ENCODE peak calls at places on chromosomes 16 and 17, in six cellular contexts. Z, C, T, X, M and S are unnamed samples. For H3K4me1, the result is how much of the 10 kb centered on the place peaks cover.

GRCh38 chr16:30677931-30678585 is 19.8 kb downstream of the FBRS start:
- DNase-seq in Z (no peak), C (no peak), T (peak), X (no peak), M (no peak), S (no peak)

GRCh38 chr16:66369055-66369592 is 2.6 kb downstream of the CDH5 start:
- DNase-seq in Z (peak), C (no peak), T (no peak), X (no peak), M (no peak), S (peak)

GRCh38 chr17:55433629-55434422 is 12.2 kb upstream of the MMD start:
- DNase-seq in Z (peak), C (no peak), T (no peak), X (peak), M (no peak), S (no peak)

GRCh38 chr17:5500804-5501391 is 14.5 kb downstream of the MIS12 start:
- DNase-seq in Z (peak), C (peak), T (peak), X (no peak), M (peak), S (peak)

GRCh38 chr16:51137097-51137496 is 14.0 kb downstream of the SALL1 start:
- DNase-seq in Z (no peak), C (no peak), T (no peak), X (no peak), M (no peak), S (no peak)

GRCh38 chr16:12403746-12404658 is 399.7 kb downstream of the CPPED1 start:
- DNase-seq in Z (no peak), C (no peak), T (peak), X (no peak), M (no peak), S (no peak)

GRCh38 chr16:2686912-2687507 is 4.7 kb downstream of the KCTD5 start:
- DNase-seq in Z (peak), C (peak), T (no peak), X (peak), M (no peak), S (peak)

GRCh38 chr16:57023541-57024249 is 34.3 kb downstream of the NLRC5 start:
- DNase-seq in Z (peak), C (peak), T (no peak), X (no peak), M (no peak), S (no peak)

GRCh38 chr17:41914358-41914766 is 4.4 kb downstream of the ACLY start:
- DNase-seq in Z (peak), C (no peak), T (peak), X (no peak), M (no peak), S (no peak)

GRCh38 chr17:73544333-73544732 is 99.9 kb downstream of the SDK2 start:
- DNase-seq in Z (no peak), C (no peak), T (no peak), X (no peak), M (no peak), S (no peak)

GRCh38 chr16:80347900-80348299 is 192.9 kb upstream of the DYNLRB2 start:
- DNase-seq in Z (no peak), C (no peak), T (no peak), X (no peak), M (no peak), S (peak)

GRCh38 chr17:19534562-19535149 is 1.0 kb downstream of the SLC47A1 start:
- DNase-seq in Z (no peak), C (no peak), T (no peak), X (no peak), M (no peak), S (no peak)

GRCh38 chr16:81447383-81448101 is 2.9 kb downstream of the CMIP start:
- DNase-seq in Z (peak), C (no peak), T (peak), X (no peak), M (no peak), S (peak)

GRCh38 chr16:31477220-31478216 is 5.4 kb upstream of the SLC5A2 start:
- DNase-seq in Z (peak), C (peak), T (peak), X (no peak), M (no peak), S (no peak)

GRCh38 chr17:40110457-40110856 is 10.1 kb upstream of the NR1D1 start:
- DNase-seq in Z (peak), C (no peak), T (no peak), X (no peak), M (no peak), S (no peak)

GRCh38 chr17:18004901-18005305 is 32.2 kb downstream of the DRC3 start:
- DNase-seq in Z (no peak), C (no peak), T (peak), X (no peak), M (no peak), S (no peak)

GRCh38 chr16:48504216-48504615 is 105.8 kb downstream of the N4BP1 start:
- DNase-seq in Z (no peak), C (no peak), T (no peak), X (no peak), M (no peak), S (no peak)

GRCh38 chr16:75770051-75770450 is 43.8 kb upstream of the CPHXL start:
- DNase-seq in Z (no peak), C (no peak), T (no peak), X (no peak), M (no peak), S (no peak)

GRCh38 chr16:23171234-23171948 is 11.2 kb upstream of the SCNN1G start:
- DNase-seq in Z (no peak), C (no peak), T (no peak), X (no peak), M (no peak), S (no peak)

GRCh38 chr16:69482410-69482951 is 58.1 kb downstream of the CYB5B start:
- DNase-seq in Z (peak), C (no peak), T (peak), X (no peak), M (no peak), S (peak)

GRCh38 chr17:39673335-39674081 is 5.3 kb downstream of the PNMT start:
- DNase-seq in Z (no peak), C (no peak), T (no peak), X (no peak), M (no peak), S (no peak)

GRCh38 chr16:10514369-10515055 is 65.9 kb downstream of the EMP2 start:
- DNase-seq in Z (peak), C (peak), T (peak), X (no peak), M (peak), S (no peak)

GRCh38 chr16:3971706-3972105 is 91.2 kb upstream of the CREBBP start:
- DNase-seq in Z (no peak), C (no peak), T (no peak), X (no peak), M (no peak), S (no peak)

GRCh38 chr16:47712276-47713224 is 251.4 kb downstream of the PHKB start:
- DNase-seq in Z (no peak), C (no peak), T (no peak), X (peak), M (no peak), S (no peak)

GRCh38 chr17:37562016-37562745 is 47.0 kb downstream of the SYNRG start:
- DNase-seq in Z (no peak), C (no peak), T (no peak), X (no peak), M (no peak), S (no peak)

GRCh38 chr16:17154981-17155380 is 315.8 kb downstream of the XYLT1 start:
- DNase-seq in Z (peak), C (no peak), T (no peak), X (no peak), M (no peak), S (peak)

GRCh38 chr16:22813946-22814325 is at the start of gene HS3ST2:
- DNase-seq in Z (peak), C (no peak), T (peak), X (no peak), M (peak), S (peak)

GRCh38 chr17:75693500-75694481 is 26.7 kb downstream of the SAP30BP start:
- DNase-seq in Z (peak), C (no peak), T (peak), X (peak), M (peak), S (peak)

GRCh38 chr17:17157041-17157440 is 49.1 kb downstream of the PLD6 start:
- DNase-seq in Z (no peak), C (no peak), T (no peak), X (no peak), M (no peak), S (no peak)

GRCh38 chr17:59361916-59362810 is 30.7 kb downstream of the YPEL2 start:
- DNase-seq in Z (no peak), C (peak), T (no peak), X (no peak), M (no peak), S (no peak)

GRCh38 chr17:4054446-4054845 is 88.4 kb downstream of the ZZEF1 start:
- DNase-seq in Z (no peak), C (no peak), T (no peak), X (no peak), M (no peak), S (no peak)

GRCh38 chr16:88639231-88640038 is 1.1 kb downstream of the IL17C start:
- DNase-seq in Z (peak), C (no peak), T (peak), X (no peak), M (no peak), S (no peak)

GRCh38 chr16:88637797-88638196 is 575 bp upstream of the IL17C start:
- DNase-seq in Z (no peak), C (no peak), T (no peak), X (no peak), M (no peak), S (no peak)

GRCh38 chr16:88640520-88641247 is 2.3 kb downstream of the IL17C start:
- DNase-seq in Z (no peak), C (no peak), T (no peak), X (peak), M (no peak), S (no peak)

GRCh38 chr16:88638323-88639230 is at the start of gene IL17C:
- DNase-seq in Z (peak), C (no peak), T (no peak), X (no peak), M (no peak), S (no peak)

GRCh38 chr16:88640039-88640495 is 1.7 kb downstream of the IL17C start:
- DNase-seq in Z (no peak), C (no peak), T (no peak), X (no peak), M (no peak), S (no peak)
- H3K4me1 ChIP-seq in Z (under half), C (under half), T (under half), X (under half), M (under half), S (under half)

GRCh38 chr17:45225051-45225700 is 3.5 kb downstream of the FMNL1 start:
- DNase-seq in Z (peak), C (peak), T (no peak), X (no peak), M (no peak), S (peak)
- H3K4me1 ChIP-seq in Z (under half), C (half or more), T (under half), X (half or more), M (under half), S (under half)

DNA sequence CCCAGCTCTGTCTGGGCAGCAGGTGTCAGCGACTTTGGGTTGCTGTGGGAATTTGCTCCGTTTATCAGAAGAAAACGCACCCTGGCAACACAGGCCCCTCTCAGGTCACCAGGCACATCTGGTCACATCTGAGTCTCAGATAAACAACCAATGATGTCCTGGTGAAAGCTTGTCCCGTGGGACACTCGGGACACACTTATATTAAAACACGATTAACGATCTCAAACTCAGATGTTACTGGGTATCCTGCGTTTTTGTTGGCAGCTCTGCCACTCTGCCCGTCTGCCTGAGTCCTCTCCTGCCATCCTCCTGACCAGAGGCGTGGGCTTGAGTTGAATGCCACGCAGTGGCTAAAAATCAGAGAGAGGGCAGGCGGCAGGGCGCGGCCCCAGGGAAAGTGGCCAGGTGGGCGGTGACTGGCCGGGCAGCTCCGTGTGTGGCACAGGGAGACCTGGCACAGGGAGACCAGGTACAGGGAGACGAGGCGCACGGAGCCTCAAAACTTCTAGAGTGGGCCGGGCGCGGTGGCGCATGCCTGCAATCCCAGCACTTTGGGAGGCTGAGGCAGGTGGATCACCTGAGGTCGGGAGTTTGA is 2.1 kb downstream of the SECTM1 start:
- DNase-seq in Z (peak), C (no peak), T (no peak), X (no peak), M (no peak), S (peak)
- H3K4me1 ChIP-seq in Z (half or more), C (under half), T (under half), X (under half), M (under half), S (under half)

DNA sequence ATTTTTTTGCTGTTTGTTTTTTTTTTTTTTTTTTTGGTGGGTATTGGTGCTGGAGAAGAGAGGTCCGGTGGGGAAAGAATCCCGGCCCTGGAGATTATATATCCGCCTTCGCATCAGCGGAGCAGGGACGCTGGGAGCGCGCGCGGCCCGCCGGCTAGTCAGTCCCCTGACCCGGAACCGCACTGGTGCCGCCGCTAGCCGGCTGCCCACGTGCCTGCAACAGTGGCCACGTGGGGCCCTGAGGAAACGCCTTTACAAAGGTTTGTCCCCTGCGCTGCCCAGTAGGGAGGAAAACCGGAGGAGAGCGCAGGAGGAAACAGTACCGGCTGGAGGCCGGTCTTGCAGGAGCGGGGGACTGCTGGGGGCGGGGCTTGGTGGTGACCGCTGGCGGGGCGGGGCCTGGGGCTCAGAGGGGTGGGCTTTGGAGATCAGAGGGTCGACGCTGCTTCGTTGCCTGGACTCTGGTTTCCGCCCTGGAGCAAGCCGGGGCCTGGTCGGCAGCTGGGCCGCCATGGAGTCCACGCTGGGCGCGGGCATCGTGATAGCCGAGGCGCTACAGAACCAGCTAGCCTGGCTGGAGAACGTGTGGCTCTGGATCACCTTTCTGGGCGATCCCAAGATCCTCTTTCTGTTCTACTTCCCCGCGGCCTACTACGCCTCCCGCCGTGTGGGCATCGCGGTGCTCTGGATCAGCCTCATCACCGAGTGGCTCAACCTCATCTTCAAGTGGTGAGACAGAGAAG is at the start of gene G6PC3:
- DNase-seq in Z (peak), C (peak), T (peak), X (peak), M (peak), S (peak)
- H3K4me1 ChIP-seq in Z (under half), C (under half), T (under half), X (under half), M (under half), S (under half)

GRCh38 chr17:50055055-50055425 is 870 bp upstream of the ITGA3 start:
- DNase-seq in Z (peak), C (peak), T (peak), X (peak), M (no peak), S (no peak)

GRCh38 chr17:50056217-50056960 is 479 bp downstream of the ITGA3 start:
- DNase-seq in Z (peak), C (peak), T (peak), X (no peak), M (peak), S (peak)

GRCh38 chr17:50056961-50057330 is 1.0 kb downstream of the ITGA3 start:
- DNase-seq in Z (peak), C (no peak), T (peak), X (no peak), M (no peak), S (peak)

GRCh38 chr17:50057521-50057991 is 1.6 kb downstream of the ITGA3 start:
- DNase-seq in Z (peak), C (no peak), T (no peak), X (no peak), M (no peak), S (no peak)

DNA sequence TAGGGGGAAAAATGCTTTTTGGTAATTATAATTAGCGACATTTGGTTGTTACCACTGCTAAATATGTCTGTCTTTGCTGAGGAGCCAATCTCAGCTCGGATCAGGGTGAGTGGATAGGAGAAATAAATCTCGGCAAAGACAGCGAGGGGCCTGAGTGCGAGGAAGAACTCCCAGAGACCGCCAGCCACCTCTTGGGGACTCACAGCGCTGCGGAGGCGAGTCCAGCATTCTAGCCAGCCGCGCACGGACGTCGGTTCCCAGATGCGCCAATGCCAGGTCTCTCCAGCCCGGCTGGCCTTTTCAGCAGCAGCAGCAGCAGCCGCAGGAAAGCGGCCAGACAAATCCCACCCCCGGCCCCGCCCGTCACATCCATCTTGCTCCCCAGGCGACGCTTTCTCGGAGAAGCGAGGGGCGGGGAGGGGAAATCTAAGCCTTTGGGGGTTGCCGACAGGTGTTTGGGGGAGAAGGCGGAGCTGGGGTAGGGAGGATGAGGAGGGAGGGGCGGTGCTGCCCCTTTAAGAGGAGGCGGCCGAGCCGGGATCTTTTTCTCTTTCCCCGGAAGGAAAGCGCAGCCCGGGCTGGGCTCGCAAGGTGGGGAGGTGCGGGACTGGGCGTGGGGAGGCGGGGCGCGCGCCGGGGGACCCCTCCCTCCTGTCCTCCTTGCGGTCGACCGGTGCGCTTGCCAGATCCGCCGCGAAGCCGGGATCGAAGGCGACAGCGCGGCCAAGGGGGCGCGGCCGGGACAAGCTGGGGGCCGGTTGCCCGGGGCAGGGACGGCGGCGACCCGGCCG is at the start of gene ITGA3:
- DNase-seq in Z (peak), C (peak), T (peak), X (peak), M (peak), S (peak)
- H3K4me1 ChIP-seq in Z (under half), C (under half), T (under half), X (half or more), M (under half), S (under half)

DNA sequence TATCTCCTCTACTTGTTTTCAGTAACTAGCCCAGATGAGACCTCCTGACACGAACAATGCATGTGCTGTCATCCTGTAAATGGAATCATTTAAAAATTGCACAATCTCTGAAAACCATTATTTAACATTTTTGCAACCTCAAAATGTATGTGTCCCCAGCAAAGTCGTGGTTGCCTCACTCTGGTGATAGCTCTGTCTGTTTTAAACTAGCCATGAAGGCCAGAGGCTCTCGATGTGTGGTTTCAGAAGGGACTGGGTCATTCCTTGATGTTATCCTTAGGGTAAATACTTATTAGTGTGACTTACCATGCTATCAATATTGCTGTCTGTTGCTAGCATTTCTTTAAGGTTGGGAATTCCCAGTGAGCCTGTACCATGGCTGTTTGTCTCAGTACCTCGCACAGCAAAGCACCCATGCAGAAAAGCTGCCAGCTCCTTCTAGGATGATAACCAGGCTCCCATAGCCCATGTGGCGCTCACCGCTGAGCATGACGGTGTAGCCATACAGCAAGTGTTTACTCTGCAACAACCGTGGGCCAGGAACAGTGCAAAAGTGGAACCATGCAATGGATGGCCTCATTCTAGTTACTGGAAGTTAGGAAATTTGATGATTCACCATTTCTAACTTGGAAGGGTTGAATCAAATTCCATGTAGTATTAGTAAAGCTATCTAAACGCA is 2.9 kb upstream of the PGS1 start:
- DNase-seq in Z (no peak), C (no peak), T (no peak), X (no peak), M (no peak), S (peak)
- H3K4me1 ChIP-seq in Z (under half), C (under half), T (under half), X (under half), M (under half), S (under half)

GRCh38 chr17:71966055-71966454 is 154.8 kb upstream of the SOX9 start:
- DNase-seq in Z (no peak), C (no peak), T (no peak), X (no peak), M (no peak), S (no peak)

GRCh38 chr17:71964559-71964958 is 156.3 kb upstream of the SOX9 start:
- DNase-seq in Z (no peak), C (no peak), T (no peak), X (no peak), M (no peak), S (no peak)

GRCh38 chr17:71966459-71967313 is 154.1 kb upstream of the SOX9 start:
- DNase-seq in Z (no peak), C (no peak), T (no peak), X (no peak), M (no peak), S (peak)

GRCh38 chr17:71963791-71964190 is 157.0 kb upstream of the SOX9 start:
- DNase-seq in Z (no peak), C (no peak), T (no peak), X (no peak), M (no peak), S (no peak)

GRCh38 chr17:71963341-71963740 is 157.5 kb upstream of the SOX9 start:
- DNase-seq in Z (no peak), C (no peak), T (no peak), X (no peak), M (no peak), S (no peak)
- H3K4me1 ChIP-seq in Z (under half), C (under half), T (under half), X (under half), M (under half), S (under half)